ENCODE peak calls at places on chromosomes 13 and 19, in nine cellular contexts. K is GM04504; U is stimulated activated CD4-positive, alpha-beta T cell treated with anti-CD3 and anti-CD28 coated beads, TNF-alpha, amount 100 ng/mL, for 1 hour; G is AG08395; N is bronchial epithelial cell; A is NB4; M is tibial artery; W is stimulated activated CD8-positive, alpha-beta memory T cell treated with anti-CD3 and anti-CD28 coated beads, Interleukin-4, amount 100 ng/mL, for 1 hour; T is right lobe of liver. Y is an unnamed sample.

GRCh38 chr19:17706750-17707181 is 12.5 kb upstream of the MAP1S start:
- DNase-seq in A (no peak), M (no peak), W (no peak), G (peak), K (no peak), N (peak), T (no peak), U (no peak), Y (no peak)

GRCh38 chr13:100751826-100752225 is 77.2 kb upstream of the TMTC4 start:
- DNase-seq in K (no peak), N (no peak), W (no peak), T (no peak), G (no peak), A (no peak), M (no peak), U (no peak), Y (no peak)

GRCh38 chr13:56837161-56837560 is 303.6 kb upstream of the PRR20A start:
- DNase-seq in A (no peak), T (no peak), G (no peak), N (no peak), U (no peak), W (no peak), M (no peak), K (no peak), Y (no peak)

GRCh38 chr13:39263033-39263432 is 224.8 kb downstream of the NHLRC3 start:
- DNase-seq in A (peak), U (no peak), N (peak), M (no peak), K (peak), T (no peak), G (peak), W (no peak), Y (no peak)

GRCh38 chr19:29507081-29507860 is 18.5 kb upstream of the VSTM2B start:
- DNase-seq in K (no peak), U (no peak), T (peak), M (no peak), W (no peak), N (no peak), A (no peak), G (no peak), Y (no peak)

GRCh38 chr13:63882052-63882451 is 2466.4 kb upstream of the PCDH20 start:
- DNase-seq in K (no peak), A (no peak), U (no peak), N (no peak), W (no peak), M (no peak), T (no peak), G (no peak), Y (no peak)

GRCh38 chr19:15944401-15944800 is 4.4 kb upstream of the OR10H4 start:
- DNase-seq in T (no peak), A (no peak), K (no peak), G (no peak), N (no peak), W (no peak), M (no peak), U (no peak), Y (no peak)

GRCh38 chr13:34943675-34944634 is 1.9 kb downstream of the NBEA start:
- DNase-seq in T (no peak), M (no peak), U (no peak), K (no peak), N (no peak), W (no peak), A (no peak), G (no peak), Y (no peak)

GRCh38 chr13:99374994-99375805 is 68.0 kb upstream of the GPR183 start:
- DNase-seq in G (no peak), M (no peak), W (no peak), A (peak), T (no peak), U (no peak), K (no peak), N (no peak), Y (no peak)

Y was measured in ovary.